ENCODE peak calls at places on chromosomes 1 and 21, in five cellular contexts. U is H1, V is spleen, I is AG09309, G is astrocyte of the cerebellum. K is an unnamed sample.

GRCh38 chr1:196655494-196655893 is 3.7 kb downstream of the CFH start:
- DNase-seq in I (no peak), V (no peak), U (no peak), G (no peak), K (no peak)

GRCh38 chr1:13583592-13583963 is at the start of gene PDPN:
- DNase-seq in V (no peak), I (no peak), G (no peak), U (peak; percentile 85), K (no peak)

GRCh38 chr1:230913496-230913895 is 45.2 kb upstream of the C1orf198 start:
- DNase-seq in I (no peak), U (no peak), G (no peak), V (no peak), K (no peak)

GRCh38 chr21:42695324-42696025 is 42.1 kb downstream of the PDE9A start:
- DNase-seq in V (peak; percentile 29), G (peak; percentile 16), I (no peak), U (no peak), K (no peak)

GRCh38 chr1:39928809-39929587 is 25.9 kb upstream of the MFSD2A start:
- DNase-seq in U (no peak), I (no peak), G (no peak), V (no peak), K (no peak)

GRCh38 chr1:111516008-111516535 is 12.6 kb upstream of the ADORA3 start:
- DNase-seq in V (no peak), G (no peak), U (peak; percentile 67), I (no peak), K (no peak)

GRCh38 chr1:173887627-173888026 is 19.4 kb downstream of the ZBTB37 start:
- DNase-seq in G (no peak), I (no peak), U (no peak), V (no peak), K (no peak)

GRCh38 chr1:8862528-8862927 is 16.0 kb downstream of the ENO1 start:
- DNase-seq in U (peak; percentile 82), I (no peak), G (no peak), V (no peak), K (no peak)

GRCh38 chr1:30966690-30967369 is 58.3 kb upstream of the SDC3 start:
- DNase-seq in G (peak; percentile 42), U (no peak), I (no peak), V (no peak), K (peak; percentile 33)

GRCh38 chr1:175840787-175841186 is 97.4 kb upstream of the TNR start:
- DNase-seq in U (no peak), G (no peak), V (no peak), I (no peak), K (no peak)

GRCh38 chr1:45177452-45177851 is 29.0 kb downstream of the ZSWIM5 start:
- DNase-seq in G (no peak), I (no peak), V (no peak), U (no peak), K (no peak)

GRCh38 chr1:46362158-46362557 is 21.6 kb downstream of the NSUN4 start:
- DNase-seq in U (no peak), I (no peak), G (no peak), V (no peak), K (no peak)

GRCh38 chr1:154990276-154990675 is 3.1 kb upstream of the LENEP start:
- DNase-seq in G (no peak), V (peak; percentile 56), U (no peak), I (no peak), K (no peak)

GRCh38 chr1:58561635-58562034 is 15.1 kb upstream of the OMA1 start:
- DNase-seq in U (no peak), G (no peak), V (no peak), I (no peak), K (no peak)

GRCh38 chr1:211326528-211327340 is at the start of gene TRAF5:
- DNase-seq in V (peak; percentile 92), G (no peak), U (peak; percentile 82), I (no peak), K (no peak)

GRCh38 chr1:238252033-238252802 is 361.5 kb upstream of the ZP4 start:
- DNase-seq in I (no peak), G (peak; percentile 45), V (no peak), U (peak; percentile 86), K (no peak)

GRCh38 chr1:59071289-59071688 is 225.6 kb upstream of the FGGY start:
- DNase-seq in I (no peak), G (no peak), U (no peak), V (peak; percentile 81), K (no peak)

GRCh38 chr1:170864238-170864637 is 71.1 kb upstream of the MROH9 start:
- DNase-seq in G (peak; percentile 13), I (no peak), V (no peak), U (no peak), K (no peak)

GRCh38 chr1:167936930-167937708 is at the start of gene MPC2:
- DNase-seq in V (peak; percentile 94), I (peak; percentile 28), G (peak; percentile 53), U (no peak), K (peak; percentile 34)

GRCh38 chr1:64965239-64966157 is 851 bp downstream of the JAK1 start:
- DNase-seq in I (no peak), U (peak; percentile 74), V (peak; percentile 95), G (no peak), K (peak; percentile 39)

GRCh38 chr1:108570128-108570527 is 10.2 kb downstream of the EEIG2 start:
- DNase-seq in U (no peak), V (no peak), I (no peak), G (no peak), K (no peak)

GRCh38 chr1:161189036-161189435 is 9.8 kb downstream of the ADAMTS4 start:
- DNase-seq in I (peak; percentile 68), U (no peak), V (peak; percentile 27), G (no peak), K (no peak)

GRCh38 chr1:154751690-154752089 is 118.4 kb downstream of the KCNN3 start:
- DNase-seq in I (peak; percentile 29), V (no peak), U (no peak), G (no peak), K (no peak)

GRCh38 chr1:36753451-36753850 is 270.7 kb upstream of the CSF3R start:
- DNase-seq in I (no peak), V (peak; percentile 37), U (no peak), G (no peak), K (no peak)

GRCh38 chr1:100736766-100737165 is 17.2 kb downstream of the VCAM1 start:
- DNase-seq in V (no peak), U (no peak), G (no peak), I (no peak), K (peak; percentile 18)

GRCh38 chr1:26094076-26094669 is 17.5 kb upstream of the PDIK1L start:
- DNase-seq in I (no peak), V (no peak), G (no peak), U (peak; percentile 50), K (no peak)

GRCh38 chr1:32886012-32886827 is at the start of gene HPCA:
- DNase-seq in U (peak; percentile 99), G (no peak), I (no peak), V (no peak), K (no peak)

GRCh38 chr1:162215902-162216301 is 146.4 kb downstream of the NOS1AP start:
- DNase-seq in I (no peak), V (no peak), U (no peak), G (no peak), K (no peak)

GRCh38 chr1:107263291-107263790 is 122.5 kb downstream of the NTNG1 start:
- DNase-seq in I (no peak), G (no peak), U (no peak), V (no peak), K (no peak)

GRCh38 chr1:244361764-244362473 is 89.8 kb downstream of the ADSS2 start:
- DNase-seq in U (no peak), I (no peak), V (no peak), G (peak; percentile 36), K (peak; percentile 68)

GRCh38 chr1:96475882-96476281 is 245.7 kb upstream of the PTBP2 start:
- DNase-seq in G (no peak), V (no peak), I (no peak), U (no peak), K (no peak)

GRCh38 chr1:56418047-56418680 is 161.2 kb downstream of the PLPP3 start:
- DNase-seq in U (no peak), G (no peak), V (no peak), I (no peak), K (no peak)

GRCh38 chr21:29376556-29376955 is 77.8 kb downstream of the BACH1 start:
- DNase-seq in U (peak; percentile 67), G (no peak), I (no peak), V (peak; percentile 81), K (no peak)

GRCh38 chr1:193355179-193355578 is 168.8 kb upstream of the B3GALT2 start:
- DNase-seq in V (no peak), U (no peak), I (no peak), G (no peak), K (no peak)

GRCh38 chr1:42736571-42737200 is 3.4 kb downstream of the CLDN19 start:
- DNase-seq in G (no peak), V (no peak), I (no peak), U (no peak), K (no peak)

GRCh38 chr1:42737257-42737656 is 2.8 kb downstream of the CLDN19 start:
- DNase-seq in U (no peak), I (no peak), G (no peak), V (no peak), K (no peak)

GRCh38 chr1:42735477-42736105 is 4.4 kb downstream of the CLDN19 start:
- DNase-seq in I (no peak), U (no peak), G (no peak), V (no peak), K (no peak)

GRCh38 chr1:42735056-42735455 is 5.0 kb downstream of the CLDN19 start:
- DNase-seq in G (no peak), V (no peak), I (no peak), U (no peak), K (no peak)

GRCh38 chr1:42736152-42736551 is 3.9 kb downstream of the CLDN19 start:
- DNase-seq in I (no peak), V (no peak), G (no peak), U (no peak), K (no peak)
- TF ChIP-seq CTCF in I (peak; percentile 49), V (no peak), G (peak; percentile 29), U (peak; percentile 57), K (peak; percentile 43)

GRCh38 chr1:23673086-23673813 is 18.4 kb upstream of the RPL11 start:
- DNase-seq in U (peak; percentile 76), G (peak; percentile 13), I (no peak), V (no peak), K (peak; percentile 13)
- TF ChIP-seq CTCF in U (peak; percentile 2), G (no peak), I (no peak), V (no peak), K (no peak)

GRCh38 chr1:70143052-70143659 is 62.2 kb downstream of the LRRC40 start:
- DNase-seq in G (peak; percentile 26), I (peak; percentile 28), V (no peak), U (no peak), K (no peak)
- TF ChIP-seq CTCF in G (peak; percentile 50), I (peak; percentile 59), V (no peak), U (no peak), K (peak; percentile 52)

DNA sequence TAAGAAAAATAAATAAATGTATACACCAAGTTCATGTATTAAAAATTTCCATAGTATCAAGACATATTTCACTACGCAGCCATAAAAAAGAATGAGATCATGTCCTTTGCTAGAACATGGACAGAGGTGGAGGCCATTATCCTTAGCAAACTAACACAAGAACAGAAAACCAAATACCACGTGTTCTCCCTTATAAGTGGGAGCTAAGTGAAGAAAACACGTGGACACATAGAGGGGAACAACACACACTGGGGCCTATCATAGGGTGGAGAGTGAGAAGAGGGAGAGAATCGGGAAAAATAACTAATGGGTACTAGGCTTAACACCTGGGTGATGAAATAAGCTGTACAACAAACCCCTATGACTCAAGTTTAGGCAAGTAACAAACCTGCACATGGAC is 552.4 kb upstream of the PBX1 start:
- DNase-seq in V (no peak), U (no peak), G (no peak), I (no peak), K (no peak)
- TF ChIP-seq CTCF in V (no peak), U (no peak), G (no peak), I (no peak), K (no peak)

GRCh38 chr1:150484431-150484830 is 2.8 kb upstream of the TARS2 start:
- DNase-seq in G (no peak), V (no peak), I (no peak), U (no peak), K (no peak)
- TF ChIP-seq CTCF in G (no peak), V (no peak), I (no peak), U (no peak), K (no peak)

K was measured in AG04450.